ENCODE peak calls at places on chromosomes 4 and X, in seven cellular contexts. M is fibroblast of the aortic adventitia, U is DND-41, F is nephron progenitor cell, X is H9, G is GM13977, H is PC-3. N is an unnamed sample.
A peak's percentile ranks its signal among the peaks of the same experiment; 100 is the strongest.

GRCh38 chrX:68828740-68829593 is at the start of gene EFNB1:
- DNase-seq in M (peak; percentile 95), U (peak; percentile 88), F (peak; percentile 86), X (peak; percentile 91), G (peak; percentile 87), H (peak; percentile 96), N (peak; percentile 78)

GRCh38 chrX:70030242-70030823 is 19.4 kb downstream of the AWAT2 start:
- DNase-seq in M (peak; percentile 64), U (peak; percentile 32), F (peak; percentile 52), X (peak; percentile 56), G (peak; percentile 65), H (peak; percentile 69), N (peak; percentile 59)

GRCh38 chrX:129626026-129626425 is 28.7 kb downstream of the APLN start:
- DNase-seq in M (no peak), U (no peak), F (no peak), X (no peak), G (no peak), H (peak; percentile 29), N (no peak)

GRCh38 chr4:25900310-25900709 is 13.7 kb upstream of the SMIM20 start:
- DNase-seq in M (peak; percentile 25), U (no peak), F (no peak), X (no peak), G (no peak), H (peak; percentile 43), N (no peak)

GRCh38 chr4:75211422-75211821 is 278.5 kb downstream of the PARM1 start:
- DNase-seq in M (no peak), U (no peak), F (no peak), X (no peak), G (no peak), H (no peak), N (no peak)

GRCh38 chr4:140556372-140557085 is 12.2 kb downstream of the UCP1 start:
- DNase-seq in M (no peak), U (no peak), F (no peak), X (no peak), G (peak; percentile 64), H (no peak), N (no peak)

GRCh38 chr4:55830741-55831140 is 11.2 kb downstream of the EXOC1L start:
- DNase-seq in M (no peak), U (no peak), F (no peak), X (no peak), G (no peak), H (no peak), N (no peak)

GRCh38 chr4:152095701-152096070 is 334.9 kb upstream of the GATB start:
- DNase-seq in M (no peak), U (no peak), F (no peak), X (no peak), G (no peak), H (peak; percentile 46), N (no peak)

GRCh38 chr4:166222271-166222670 is 349.2 kb downstream of the TLL1 start:
- DNase-seq in M (no peak), U (no peak), F (no peak), X (no peak), G (no peak), H (peak; percentile 51), N (no peak)

GRCh38 chr4:8280158-8280875 is 10.8 kb downstream of the HTRA3 start:
- DNase-seq in M (no peak), U (no peak), F (no peak), X (no peak), G (no peak), H (no peak), N (no peak)

GRCh38 chr4:101197350-101197749 is 150.0 kb downstream of the PPP3CA start:
- DNase-seq in M (no peak), U (no peak), F (no peak), X (no peak), G (no peak), H (no peak), N (no peak)

GRCh38 chrX:37871626-37872302 is 24.4 kb upstream of the DYNLT3 start:
- DNase-seq in M (peak; percentile 83), U (no peak), F (no peak), X (no peak), G (no peak), H (peak; percentile 88), N (no peak)

GRCh38 chrX:150476183-150476699 is 92.2 kb upstream of the MTM1 start:
- DNase-seq in M (peak; percentile 77), U (no peak), F (no peak), X (no peak), G (no peak), H (no peak), N (no peak)

GRCh38 chrX:136480383-136480782 is 7.4 kb upstream of the BRS3 start:
- DNase-seq in M (no peak), U (no peak), F (no peak), X (no peak), G (no peak), H (no peak), N (no peak)

GRCh38 chr4:39045791-39046221 is 13.6 kb upstream of the TMEM156 start:
- DNase-seq in M (peak; percentile 26), U (peak; percentile 43), F (no peak), X (no peak), G (no peak), H (peak; percentile 22), N (no peak)
- TF ChIP-seq CTCF in M (no peak), U (no peak), F (no peak), X (no peak), G (no peak), H (no peak), N (no peak)

GRCh38 chrX:131763674-131764073 is 219.8 kb downstream of the OR13H1 start:
- DNase-seq in M (peak; percentile 96), U (no peak), F (no peak), X (no peak), G (peak; percentile 36), H (peak; percentile 57), N (no peak)
- TF ChIP-seq CTCF in M (peak; percentile 71), U (no peak), F (no peak), X (peak; percentile 14), G (peak; percentile 71), H (peak; percentile 34), N (no peak)

GRCh38 chrX:128458888-128459287 is 406.7 kb upstream of the ACTRT1 start:
- DNase-seq in M (no peak), U (no peak), F (no peak), X (no peak), G (no peak), H (peak; percentile 66), N (no peak)

GRCh38 chrX:128457674-128458073 is 405.5 kb upstream of the ACTRT1 start:
- DNase-seq in M (no peak), U (no peak), F (no peak), X (no peak), G (no peak), H (no peak), N (no peak)

GRCh38 chrX:128464091-128464490 is 411.9 kb upstream of the ACTRT1 start:
- DNase-seq in M (no peak), U (no peak), F (no peak), X (no peak), G (no peak), H (peak; percentile 57), N (no peak)

DNA sequence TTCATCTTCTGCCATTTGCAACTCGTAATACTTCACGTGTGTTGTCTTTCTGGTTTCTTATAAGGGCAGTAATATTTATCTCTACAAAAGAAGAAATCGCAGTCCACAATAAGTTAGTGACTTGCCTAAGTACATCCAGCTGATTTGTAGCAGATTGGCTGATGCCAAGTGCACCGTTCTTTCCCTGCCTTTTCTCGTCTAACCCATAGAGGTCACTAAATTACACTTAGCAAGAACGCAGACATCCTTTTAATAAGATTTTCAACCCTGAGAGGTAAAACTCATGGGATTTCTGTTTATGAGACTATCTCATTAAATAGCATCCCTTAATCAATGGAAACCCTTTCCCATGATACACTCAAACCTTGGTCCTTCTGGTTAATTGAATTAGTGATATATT is 408.6 kb upstream of the ACTRT1 start:
- DNase-seq in M (no peak), U (no peak), F (no peak), X (no peak), G (no peak), H (peak; percentile 40), N (no peak)
- TF ChIP-seq CTCF in M (no peak), U (peak; percentile 27), F (peak; percentile 23), X (peak; percentile 61), G (no peak), H (peak; percentile 45), N (no peak)

DNA sequence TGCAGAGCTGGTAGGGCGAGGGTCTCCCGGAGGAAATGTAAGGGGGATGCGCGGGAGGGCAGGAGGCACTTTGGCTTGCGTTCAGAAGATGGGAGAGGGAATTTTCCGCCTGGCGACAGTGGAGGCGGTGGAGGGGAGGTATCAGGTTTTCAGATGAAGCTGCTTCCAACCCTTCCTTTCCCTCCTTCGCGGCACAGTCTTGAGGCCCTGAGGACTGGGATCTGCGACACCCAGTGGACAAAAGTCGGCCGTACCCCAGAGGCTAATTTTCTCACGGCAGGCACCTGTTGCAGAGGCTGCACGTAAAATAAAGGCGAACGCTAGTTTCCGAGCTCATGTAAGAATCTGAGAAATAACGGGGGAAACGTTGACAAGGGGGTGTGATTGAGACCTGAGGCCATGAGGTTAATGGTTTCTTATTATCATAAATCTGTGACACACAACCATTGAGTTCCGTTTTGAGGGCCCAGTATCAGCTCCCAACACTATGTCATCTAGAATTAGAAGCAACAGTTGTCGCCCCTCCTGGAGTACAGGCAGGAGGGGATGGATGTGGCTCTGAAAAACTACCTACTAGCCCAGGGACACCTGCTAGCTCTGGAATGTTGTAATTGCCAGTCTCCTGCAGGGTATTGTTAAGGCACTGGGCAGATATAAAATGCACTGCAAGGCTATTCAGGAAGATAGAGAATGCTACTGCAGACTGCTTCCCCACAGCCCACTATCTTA is 1.1 kb downstream of the ZCCHC18 start:
- DNase-seq in M (peak; percentile 42), U (peak; percentile 4), F (peak; percentile 60), X (peak; percentile 75), G (peak; percentile 49), H (peak; percentile 72), N (peak; percentile 50)
- TF ChIP-seq CTCF in M (peak; percentile 45), U (peak; percentile 25), F (peak; percentile 33), X (peak; percentile 63), G (peak; percentile 49), H (peak; percentile 64), N (no peak)

GRCh38 chrX:25034889-25035288 is 19.1 kb upstream of the ARX start:
- DNase-seq in M (no peak), U (no peak), F (no peak), X (no peak), G (no peak), H (peak; percentile 36), N (no peak)
- TF ChIP-seq CTCF in M (peak; percentile 11), U (no peak), F (no peak), X (peak; percentile 80), G (no peak), H (peak; percentile 37), N (no peak)

GRCh38 chr4:143386812-143387211 is 50.1 kb downstream of the GAB1 start:
- DNase-seq in M (peak; percentile 54), U (no peak), F (no peak), X (no peak), G (no peak), H (peak; percentile 27), N (no peak)

GRCh38 chr4:143380651-143381050 is 44.0 kb downstream of the GAB1 start:
- DNase-seq in M (no peak), U (no peak), F (no peak), X (no peak), G (no peak), H (no peak), N (no peak)

GRCh38 chr4:143381171-143382118 is 44.8 kb downstream of the GAB1 start:
- DNase-seq in M (peak; percentile 86), U (no peak), F (no peak), X (no peak), G (no peak), H (peak; percentile 88), N (no peak)

GRCh38 chr4:143384381-143384994 is 47.8 kb downstream of the GAB1 start:
- DNase-seq in M (peak; percentile 82), U (no peak), F (no peak), X (no peak), G (no peak), H (no peak), N (no peak)

GRCh38 chr4:143382539-143382938 is 45.9 kb downstream of the GAB1 start:
- DNase-seq in M (peak; percentile 58), U (no peak), F (no peak), X (no peak), G (no peak), H (no peak), N (no peak)
- TF ChIP-seq CTCF in M (no peak), U (no peak), F (no peak), X (no peak), G (no peak), H (no peak), N (no peak)

N was measured in endothelial cell.